ENCODE peak calls at places on chromosomes 13 and 19, in six cellular contexts. Y, X, P, R, A and D are unnamed samples.

GRCh38 chr13:66795636-66796035 is 434.5 kb downstream of the PCDH9 start:
- DNase-seq in A (no peak), R (no peak), P (no peak), X (no peak), Y (no peak), D (no peak)

GRCh38 chr19:49196527-49197240 is 39.1 kb downstream of the TRPM4 start:
- DNase-seq in X (no peak), A (no peak), Y (no peak), R (no peak), P (no peak), D (no peak)

GRCh38 chr19:45154064-45154827 is 6.5 kb downstream of the NKPD1 start:
- DNase-seq in X (no peak), A (no peak), R (no peak), P (peak), Y (peak), D (peak)

GRCh38 chr19:54470276-54470887 is 2.7 kb downstream of the CDC42EP5 start:
- DNase-seq in R (no peak), X (no peak), Y (no peak), P (no peak), A (no peak), D (no peak)

GRCh38 chr13:71867101-71867814 is at the start of gene DACH1:
- DNase-seq in P (peak), A (no peak), X (no peak), Y (peak), R (no peak), D (peak)

GRCh38 chr19:46783670-46784069 is 4.7 kb downstream of the SLC1A5 start:
- DNase-seq in Y (no peak), R (no peak), P (peak), X (no peak), A (no peak), D (no peak)

GRCh38 chr19:33639034-33639681 is 17.4 kb downstream of the CHST8 start:
- DNase-seq in Y (no peak), A (no peak), X (no peak), R (no peak), P (no peak), D (no peak)

GRCh38 chr13:101325423-101325822 is 90.9 kb downstream of the NALCN start:
- DNase-seq in X (no peak), Y (no peak), A (no peak), R (no peak), P (no peak), D (no peak)

GRCh38 chr19:51735759-51736449 is 12.1 kb upstream of the HAS1 start:
- DNase-seq in R (no peak), X (no peak), P (peak), Y (peak), A (no peak), D (peak)

GRCh38 chr19:56667311-56667870 is 4.2 kb downstream of the ZNF835 start:
- DNase-seq in Y (no peak), P (no peak), X (no peak), A (no peak), R (no peak), D (no peak)

GRCh38 chr19:6058411-6059201 is 51.7 kb downstream of the RFX2 start:
- DNase-seq in X (no peak), Y (no peak), P (no peak), R (no peak), A (no peak), D (no peak)

GRCh38 chr13:45269204-45269603 is 68.4 kb upstream of the KCTD4 start:
- DNase-seq in X (no peak), P (no peak), A (no peak), Y (no peak), R (no peak), D (peak)

GRCh38 chr13:54758795-54759194 is 1730.2 kb downstream of the OLFM4 start:
- DNase-seq in R (no peak), P (no peak), A (no peak), X (no peak), Y (no peak), D (no peak)

GRCh38 chr19:50779504-50780457 is 9.5 kb downstream of the GPR32 start:
- DNase-seq in X (no peak), Y (no peak), P (no peak), A (no peak), R (no peak), D (no peak)

GRCh38 chr19:48751835-48752510 is 468 bp downstream of the FUT1 start:
- DNase-seq in A (no peak), Y (no peak), P (peak), X (no peak), R (no peak), D (no peak)

GRCh38 chr19:40392894-40393517 is 3.0 kb upstream of the HIPK4 start:
- DNase-seq in Y (no peak), P (peak), R (no peak), A (no peak), X (no peak), D (no peak)

GRCh38 chr19:16645140-16645539 is 14.8 kb downstream of the SMIM7 start:
- DNase-seq in Y (no peak), P (no peak), R (no peak), X (no peak), A (no peak), D (no peak)

GRCh38 chr19:1237754-1238372 is at the start of gene CBARP:
- DNase-seq in P (no peak), A (peak), Y (no peak), X (no peak), R (no peak), D (peak)

GRCh38 chr19:57947088-57947418 is 453 bp downstream of the ZNF256 start:
- DNase-seq in A (no peak), R (no peak), X (no peak), Y (no peak), P (no peak), D (peak)

GRCh38 chr13:79870123-79870522 is 389.2 kb downstream of the NDFIP2 start:
- DNase-seq in X (no peak), Y (no peak), R (no peak), P (peak), A (no peak), D (peak)

GRCh38 chr19:511101-511841 is 4.0 kb downstream of the TPGS1 start:
- DNase-seq in R (no peak), P (peak), A (peak), X (peak), Y (no peak), D (no peak)

GRCh38 chr13:98984118-98984517 is 6.3 kb upstream of the DOCK9 start:
- DNase-seq in Y (no peak), X (no peak), P (no peak), R (no peak), A (no peak), D (no peak)

GRCh38 chr13:57128909-57129308 is 11.8 kb upstream of the PRR20A start:
- DNase-seq in X (no peak), R (no peak), Y (no peak), P (no peak), A (no peak), D (no peak)

GRCh38 chr19:58562126-58563033 is 4.0 kb upstream of the UBE2M start:
- DNase-seq in P (peak), Y (no peak), X (no peak), R (no peak), A (no peak), D (peak)

GRCh38 chr13:80924596-80924995 is 583.7 kb upstream of the SPRY2 start:
- DNase-seq in Y (peak), R (no peak), X (no peak), A (no peak), P (peak), D (no peak)

GRCh38 chr13:94251801-94252200 is 227.7 kb downstream of the DCT start:
- DNase-seq in A (no peak), X (no peak), Y (no peak), P (no peak), R (no peak), D (no peak)